ENCODE peak calls at places on chromosome 5, in seven cellular contexts. C is adrenal gland; T is brain microvascular endothelial cell; Y is EL; N is anterior cingulate cortex; P is aorta; O is stimulated activated CD4-positive, alpha-beta T cell treated with anti-CD3 and anti-CD28 coated beads, Interleukin-12 subunit alpha, Interleukin-12 subunit beta, amount 100 ng/mL, for 4 hours. D is an unnamed sample.

GRCh38 chr5:65803699-65804426 is 81.9 kb downstream of the NLN start:
- DNase-seq in C (no peak), T (no peak), Y (peak; percentile 23), N (no peak), P (no peak), O (no peak), D (no peak)

GRCh38 chr5:93278876-93279275 is 302.1 kb downstream of the NR2F1-AS1 start:
- DNase-seq in C (no peak), T (no peak), Y (peak; percentile 49), N (no peak), P (no peak), O (no peak), D (peak; percentile 24)

GRCh38 chr5:172658869-172659513 is 17.9 kb downstream of the NEURL1B start:
- DNase-seq in C (peak; percentile 76), T (no peak), Y (no peak), N (no peak), P (peak; percentile 84), O (no peak), D (no peak)

GRCh38 chr5:139660916-139661814 is 13.0 kb downstream of the CXXC5 start:
- DNase-seq in C (peak; percentile 96), T (peak; percentile 93), Y (peak; percentile 95), N (peak; percentile 78), P (peak; percentile 97), O (no peak), D (no peak)

GRCh38 chr5:6353602-6354001 is 24.7 kb downstream of the MED10 start:
- DNase-seq in C (no peak), T (no peak), Y (no peak), N (no peak), P (no peak), O (no peak), D (no peak)

GRCh38 chr5:115962565-115963402 is 509 bp downstream of the LVRN start:
- DNase-seq in C (peak; percentile 14), T (no peak), Y (no peak), N (no peak), P (peak; percentile 82), O (no peak), D (peak; percentile 21)

GRCh38 chr5:111119856-111120255 is 27.7 kb downstream of the WDR36 start:
- DNase-seq in C (no peak), T (no peak), Y (no peak), N (no peak), P (no peak), O (no peak), D (no peak)

GRCh38 chr5:52734557-52734956 is 53.2 kb upstream of the ITGA1 start:
- DNase-seq in C (no peak), T (no peak), Y (no peak), N (no peak), P (no peak), O (no peak), D (no peak)

GRCh38 chr5:168357881-168358280 is 66.4 kb downstream of the WWC1 start:
- DNase-seq in C (no peak), T (no peak), Y (no peak), N (no peak), P (no peak), O (no peak), D (no peak)

GRCh38 chr5:129903466-129904101 is 681 bp upstream of the CHSY3 start:
- DNase-seq in C (no peak), T (no peak), Y (no peak), N (no peak), P (no peak), O (no peak), D (no peak)

D was measured in dermis microvascular lymphatic vessel endothelial cell.